ENCODE peak calls at places on chromosomes 6 and 20, in six cellular contexts. E is GM23338, X is H1, O is mammary epithelial cell, K is fibroblast of lung, M is HCT116. Z is an unnamed sample. For H3K4me1, the result is how much of the 10 kb centered on the place peaks cover.

GRCh38 chr6:121651420-121651819 is 216.0 kb downstream of the GJA1 start:
- DNase-seq in E (no peak), X (no peak), O (no peak), K (peak), M (no peak), Z (peak)

GRCh38 chr20:44187763-44188709 is 1.0 kb upstream of the JPH2 start:
- DNase-seq in E (no peak), X (peak), O (peak), K (peak), M (no peak), Z (no peak)

GRCh38 chr20:17616480-17617211 is 46.8 kb downstream of the DSTN start:
- DNase-seq in E (no peak), X (no peak), O (no peak), K (no peak), M (no peak), Z (peak)

GRCh38 chr20:17895641-17896246 is 72.8 kb downstream of the SNX5 start:
- DNase-seq in E (peak), X (peak), O (peak), K (peak), M (no peak), Z (no peak)

GRCh38 chr6:82143041-82143481 is 104.5 kb downstream of the IBTK start:
- DNase-seq in E (no peak), X (no peak), O (no peak), K (peak), M (no peak), Z (no peak)

GRCh38 chr6:169396554-169397163 is 143.0 kb upstream of the THBS2 start:
- DNase-seq in E (no peak), X (no peak), O (no peak), K (no peak), M (no peak), Z (no peak)

GRCh38 chr6:2038096-2038495 is 207.3 kb downstream of the GMDS start:
- DNase-seq in E (no peak), X (no peak), O (no peak), K (peak), M (no peak), Z (peak)

GRCh38 chr6:1513206-1513605 is 96.5 kb upstream of the FOXC1 start:
- DNase-seq in E (no peak), X (no peak), O (no peak), K (no peak), M (no peak), Z (no peak)

GRCh38 chr20:1894471-1894950 is 696 bp upstream of the SIRPA start:
- DNase-seq in E (no peak), X (no peak), O (peak), K (peak), M (no peak), Z (peak)

GRCh38 chr6:63553208-63553607 is 19.1 kb upstream of the LOC128125822 start:
- DNase-seq in E (no peak), X (no peak), O (no peak), K (no peak), M (no peak), Z (no peak)

GRCh38 chr20:4244700-4245485 is 229.5 kb upstream of the RNF24 start:
- DNase-seq in E (no peak), X (no peak), O (no peak), K (no peak), M (no peak), Z (no peak)

GRCh38 chr6:27866370-27867050 is 45.7 kb downstream of the OR2B2 start:
- DNase-seq in E (peak), X (peak), O (peak), K (peak), M (no peak), Z (peak)

GRCh38 chr6:89917216-89917615 is 22.9 kb downstream of the GJA10 start:
- DNase-seq in E (no peak), X (no peak), O (no peak), K (no peak), M (no peak), Z (no peak)

GRCh38 chr6:159092631-159093030 is 47.8 kb upstream of the TAGAP start:
- DNase-seq in E (no peak), X (peak), O (no peak), K (no peak), M (no peak), Z (no peak)

GRCh38 chr20:58981564-58982364 is 708 bp downstream of the NELFCD start:
- DNase-seq in E (peak), X (peak), O (peak), K (no peak), M (no peak), Z (peak)

GRCh38 chr6:81384921-81385320 is 367.6 kb downstream of the TENT5A start:
- DNase-seq in E (no peak), X (no peak), O (no peak), K (no peak), M (no peak), Z (no peak)

GRCh38 chr6:165571068-165571682 is 91.9 kb downstream of the PDE10A start:
- DNase-seq in E (no peak), X (no peak), O (no peak), K (peak), M (no peak), Z (no peak)

GRCh38 chr20:44743080-44743701 is 2.5 kb upstream of the KCNK15 start:
- DNase-seq in E (no peak), X (no peak), O (no peak), K (no peak), M (no peak), Z (no peak)

GRCh38 chr6:170316071-170316470 is 9.5 kb downstream of the FAM120B start:
- DNase-seq in E (no peak), X (no peak), O (no peak), K (peak), M (no peak), Z (no peak)

GRCh38 chr20:53739799-53740785 is 146.5 kb upstream of the ZNF217 start:
- DNase-seq in E (no peak), X (no peak), O (peak), K (peak), M (no peak), Z (no peak)

GRCh38 chr6:42007286-42007685 is 43.0 kb upstream of the TAF8 start:
- DNase-seq in E (no peak), X (no peak), O (no peak), K (no peak), M (no peak), Z (no peak)

GRCh38 chr6:71621918-71622519 is 264.3 kb upstream of the RIMS1 start:
- DNase-seq in E (peak), X (no peak), O (no peak), K (no peak), M (peak), Z (no peak)

GRCh38 chr6:144259988-144260387 is 25.1 kb upstream of the UTRN start:
- DNase-seq in E (no peak), X (no peak), O (no peak), K (peak), M (no peak), Z (no peak)

GRCh38 chr6:40957616-40958492 is 81.2 kb downstream of the UNC5CL start:
- DNase-seq in E (no peak), X (no peak), O (peak), K (peak), M (peak), Z (no peak)

DNA sequence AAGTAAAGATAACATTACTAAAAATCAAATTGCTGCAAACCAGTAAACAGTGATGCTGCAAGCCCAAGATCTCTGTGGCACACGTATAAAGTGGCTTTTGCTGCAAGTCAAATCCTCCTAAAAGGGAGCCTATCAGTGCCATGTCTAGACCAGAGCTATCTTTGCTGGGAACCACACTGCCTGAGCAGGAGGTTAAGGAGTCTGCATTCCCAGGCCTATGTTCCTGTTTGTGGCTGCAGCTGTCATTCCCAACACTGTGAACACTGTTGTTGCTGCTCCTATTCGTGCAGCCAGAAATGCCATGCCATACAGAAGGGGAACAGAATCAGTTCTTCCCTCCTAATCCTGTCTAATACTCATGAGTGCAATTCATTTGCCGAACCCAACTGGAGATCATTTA is 406.6 kb upstream of the GJE1 start:
- DNase-seq in E (peak), X (no peak), O (no peak), K (peak), M (no peak), Z (no peak)
- H3K4me1 ChIP-seq in E (under half), X (under half), O (under half), K (under half), M (under half), Z (under half)

GRCh38 chr20:63295018-63295417 is 2.0 kb downstream of the COL20A1 start:
- DNase-seq in E (no peak), X (no peak), O (no peak), K (no peak), M (no peak), Z (no peak)

GRCh38 chr20:63295846-63296245 is 2.9 kb downstream of the COL20A1 start:
- DNase-seq in E (peak), X (peak), O (no peak), K (no peak), M (no peak), Z (no peak)

GRCh38 chr20:63296411-63297299 is 3.7 kb downstream of the COL20A1 start:
- DNase-seq in E (no peak), X (no peak), O (no peak), K (no peak), M (no peak), Z (no peak)

GRCh38 chr20:63294536-63294900 is 1.5 kb downstream of the COL20A1 start:
- DNase-seq in E (no peak), X (no peak), O (no peak), K (no peak), M (no peak), Z (no peak)

GRCh38 chr20:63295422-63295821 is 2.4 kb downstream of the COL20A1 start:
- DNase-seq in E (no peak), X (no peak), O (no peak), K (no peak), M (no peak), Z (no peak)
- TF ChIP-seq EZH2 in E (no peak), X (no peak), O (peak), K (no peak), M (no peak), Z (no peak)

DNA sequence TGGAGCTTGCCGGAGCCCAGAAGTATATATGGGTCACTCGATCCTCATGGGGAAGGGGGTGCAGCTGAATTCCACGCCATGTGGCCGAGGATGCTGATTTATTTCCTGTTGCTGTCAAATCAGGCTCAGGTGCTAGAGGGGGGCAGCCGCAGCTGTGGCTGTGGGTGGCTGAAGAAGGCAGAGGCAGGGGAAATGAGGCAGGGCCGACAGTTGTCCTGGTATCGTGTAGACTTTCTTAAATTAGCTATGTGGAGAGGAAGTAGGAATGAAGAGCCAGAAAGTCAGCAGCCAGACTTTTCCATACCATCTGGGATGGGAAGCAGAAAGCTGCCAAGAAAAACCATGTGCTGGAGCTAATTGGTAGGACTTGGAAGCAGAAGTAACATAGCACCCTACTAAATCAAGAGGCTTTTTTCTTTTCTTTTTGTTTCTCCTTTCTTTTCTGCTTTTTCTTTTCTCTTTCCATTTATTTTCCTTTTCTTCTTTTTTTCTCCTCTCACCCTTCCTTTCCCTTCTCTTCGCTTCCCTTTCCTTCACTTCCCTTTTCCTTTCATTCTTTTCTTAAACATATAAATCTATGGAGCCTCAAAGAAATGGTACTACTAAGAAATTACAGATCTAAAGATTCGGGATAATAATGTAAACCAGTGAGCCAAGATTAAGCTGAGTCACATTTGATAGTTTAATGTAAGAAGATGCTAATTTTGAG is 90.6 kb upstream of the CD83 start:
- DNase-seq in E (no peak), X (no peak), O (no peak), K (peak), M (no peak), Z (no peak)
- H3K4me1 ChIP-seq in E (under half), X (under half), O (under half), K (under half), M (under half), Z (under half)

DNA sequence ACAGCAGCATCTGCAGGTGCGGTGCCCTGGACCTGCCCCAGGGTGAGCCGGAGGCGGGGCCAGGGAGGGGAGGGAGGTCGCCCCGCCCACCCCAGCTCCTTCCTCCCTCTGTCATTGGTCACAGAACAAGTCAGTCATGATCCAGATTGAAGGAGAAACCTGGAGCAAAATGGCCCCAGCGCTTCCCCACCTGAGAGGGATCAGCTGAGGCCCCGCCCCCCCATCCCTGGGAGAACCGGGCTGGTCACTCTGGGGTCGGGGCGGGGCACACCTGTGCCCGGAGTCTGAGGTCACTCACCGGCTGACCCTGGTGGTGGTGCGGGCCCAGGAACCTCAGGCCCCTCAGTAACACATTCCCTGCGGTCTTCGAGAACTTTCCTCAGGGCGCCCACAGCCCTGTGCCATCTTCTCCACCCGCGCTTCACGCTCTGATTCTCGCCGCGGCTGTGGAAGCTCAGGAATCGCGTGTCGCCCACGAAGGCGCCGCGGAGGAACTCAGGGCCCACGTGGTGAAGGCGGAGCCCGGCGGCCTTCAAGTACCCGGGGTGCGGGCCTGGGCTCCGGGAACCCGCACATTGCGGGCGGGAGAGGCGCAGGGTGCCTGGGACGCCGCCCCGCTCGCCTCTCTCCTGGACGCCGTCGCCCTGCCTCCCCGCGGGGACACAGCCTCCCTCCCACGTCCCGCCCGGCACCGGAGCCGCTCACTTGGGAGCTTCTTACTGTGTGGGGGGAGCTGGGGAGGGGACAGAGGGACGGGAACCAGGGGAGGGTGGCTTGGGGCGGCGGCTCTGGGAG is 36.4 kb upstream of the HLA-C start:
- DNase-seq in E (peak), X (peak), O (peak), K (no peak), M (no peak), Z (no peak)
- TF ChIP-seq EZH2 in E (no peak), X (no peak), O (no peak), K (no peak), M (no peak), Z (no peak)

DNA sequence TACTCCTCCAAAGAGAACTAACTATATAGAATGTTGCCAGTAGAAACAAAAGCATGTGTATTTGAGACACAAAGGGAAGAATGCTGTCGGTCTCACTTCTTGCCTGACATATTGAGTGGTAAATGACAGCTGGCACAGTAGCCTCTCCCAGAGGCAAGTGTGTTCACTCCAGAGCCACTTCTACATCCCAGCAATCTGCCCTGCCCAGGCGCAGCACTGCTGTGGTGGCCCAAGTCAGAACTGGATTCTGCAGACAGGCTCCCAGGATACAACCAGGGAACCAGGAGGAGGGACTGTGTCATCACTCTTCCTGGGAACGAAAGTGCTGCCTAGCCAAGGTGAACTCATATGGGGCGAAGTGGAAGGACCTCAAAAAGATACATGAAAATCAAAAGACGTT is 103.2 kb upstream of the ARMC2 start:
- DNase-seq in E (no peak), X (no peak), O (no peak), K (no peak), M (no peak), Z (no peak)
- H3K4me1 ChIP-seq in E (under half), X (under half), O (under half), K (under half), M (under half), Z (under half)

DNA sequence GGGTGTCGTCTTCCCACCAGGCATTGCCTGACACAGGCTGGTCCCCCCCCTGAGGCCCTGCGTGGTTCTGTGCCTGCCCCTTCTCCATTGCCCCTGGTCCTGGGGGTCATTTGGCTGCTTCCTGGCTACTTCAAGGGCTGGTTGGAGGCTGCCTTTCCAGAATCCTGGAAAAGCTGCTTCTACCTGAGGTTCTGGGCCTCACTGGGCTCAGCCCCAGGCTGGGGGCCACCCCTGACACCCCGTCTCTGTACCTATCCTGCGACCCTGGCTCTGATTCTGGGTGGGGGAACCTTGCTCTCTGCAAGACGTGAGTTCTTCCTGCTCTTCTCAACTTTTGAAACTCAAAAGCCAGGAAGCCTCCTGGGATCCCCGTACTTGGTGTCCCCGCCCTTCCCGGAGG is 149.3 kb upstream of the PTPN1 start:
- DNase-seq in E (no peak), X (no peak), O (no peak), K (no peak), M (no peak), Z (no peak)
- TF ChIP-seq EZH2 in E (no peak), X (no peak), O (no peak), K (no peak), M (no peak), Z (no peak)

DNA sequence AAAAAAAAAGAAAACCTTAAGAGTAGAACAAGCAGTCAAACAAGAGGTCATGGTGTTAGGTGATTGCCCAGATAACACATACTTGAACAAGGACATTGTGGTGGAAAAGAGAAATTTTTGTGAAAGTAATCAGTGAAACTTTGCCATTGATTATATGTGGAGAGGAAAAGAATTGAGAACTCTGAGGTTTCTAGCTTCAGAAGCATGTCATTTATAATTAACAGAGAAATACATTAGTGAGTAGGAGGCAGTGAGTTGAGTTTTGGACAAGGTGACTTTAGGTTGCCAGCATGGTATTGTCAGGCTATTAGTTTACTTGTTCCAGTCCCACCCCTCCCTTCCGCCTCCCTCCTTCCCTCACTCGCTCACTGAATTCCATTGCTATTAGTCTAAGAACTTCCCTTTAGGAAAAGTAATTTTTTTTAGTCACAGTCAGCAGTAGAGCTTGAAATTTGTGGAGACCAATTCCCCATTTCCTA is 17.2 kb downstream of the TAB2 start:
- DNase-seq in E (peak), X (no peak), O (peak), K (peak), M (peak), Z (no peak)
- H3K4me1 ChIP-seq in E (half or more), X (under half), O (half or more), K (under half), M (under half), Z (under half)

GRCh38 chr6:5086294-5086890 is 1.3 kb downstream of the PPP1R3G start:
- DNase-seq in E (peak), X (peak), O (no peak), K (peak), M (no peak), Z (no peak)

GRCh38 chr6:5084192-5084786 is 852 bp upstream of the PPP1R3G start:
- DNase-seq in E (peak), X (no peak), O (no peak), K (no peak), M (no peak), Z (no peak)

GRCh38 chr6:5084787-5085637 is at the start of gene PPP1R3G:
- DNase-seq in E (peak), X (peak), O (peak), K (peak), M (no peak), Z (no peak)

GRCh38 chr6:5087389-5087788 is 2.2 kb downstream of the PPP1R3G start:
- DNase-seq in E (peak), X (peak), O (no peak), K (no peak), M (no peak), Z (no peak)

GRCh38 chr6:5085638-5086293 is 625 bp downstream of the PPP1R3G start:
- DNase-seq in E (peak), X (peak), O (peak), K (peak), M (no peak), Z (no peak)
- TF ChIP-seq EZH2 in E (no peak), X (peak), O (no peak), K (no peak), M (no peak), Z (no peak)

DNA sequence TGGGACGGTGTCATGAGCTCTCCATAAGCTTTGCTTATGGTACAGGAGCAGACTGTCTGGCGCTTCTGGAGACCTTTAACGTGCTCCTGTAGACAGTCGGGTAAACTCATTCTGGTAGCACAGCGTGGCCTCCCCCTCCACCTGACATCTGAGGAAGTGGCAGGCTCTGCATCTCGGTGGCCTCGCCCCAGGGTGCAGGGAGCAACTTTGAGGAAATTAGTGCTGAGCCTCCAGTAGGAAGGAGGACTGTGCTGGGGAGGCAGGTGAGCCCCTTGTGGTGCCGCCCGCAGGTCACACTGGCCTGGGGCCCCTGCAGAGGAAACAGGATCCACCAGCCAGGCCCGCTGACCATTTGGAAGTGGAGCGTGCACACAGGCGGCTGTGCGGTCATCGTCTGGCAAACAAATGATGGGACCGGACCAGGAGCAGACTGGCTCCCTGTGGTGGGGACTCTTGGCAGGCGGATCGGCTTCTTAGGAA is 57.9 kb downstream of the SYNJ2 start:
- DNase-seq in E (no peak), X (no peak), O (no peak), K (peak), M (no peak), Z (no peak)
- H3K4me1 ChIP-seq in E (under half), X (under half), O (under half), K (under half), M (half or more), Z (under half)

Z was measured in DND-41.